ENCODE peak calls at places on chromosomes 5 and 9, in nine cellular contexts. One of them, this sample, is unnamed.

GRCh38 chr9:20178679-20179078 is 389.8 kb upstream of the SLC24A2 start:
- DNase-seq in type B pancreatic cell: no peak
- DNase-seq in hypothalamus: no peak
- DNase-seq in stimulated activated naive CD4-positive, alpha-beta T cell: no peak
- DNase-seq in GM03348: no peak
- DNase-seq in activated T-cell treated with anti-CD3 and anti-CD28 coated beads, Interleukin-2, amount 50 U/mL, for 72 hours: no peak
- DNase-seq in nephron progenitor cell: no peak
- DNase-seq in HTR-8/SVneo: no peak
- DNase-seq in AG08395: no peak
- DNase-seq in this sample: no peak

GRCh38 chr9:1869843-1870242 is 145.3 kb upstream of the SMARCA2 start:
- DNase-seq in hypothalamus: no peak
- DNase-seq in stimulated activated naive CD4-positive, alpha-beta T cell: no peak
- DNase-seq in nephron progenitor cell: peak; percentile 39
- DNase-seq in activated T-cell treated with anti-CD3 and anti-CD28 coated beads, Interleukin-2, amount 50 U/mL, for 72 hours: peak; percentile 58
- DNase-seq in GM03348: peak; percentile 16
- DNase-seq in HTR-8/SVneo: no peak
- DNase-seq in type B pancreatic cell: no peak
- DNase-seq in AG08395: no peak
- DNase-seq in this sample: no peak

GRCh38 chr5:180289433-180289832 is 2.5 kb downstream of the MAPK9 start:
- DNase-seq in hypothalamus: no peak
- DNase-seq in nephron progenitor cell: no peak
- DNase-seq in GM03348: no peak
- DNase-seq in AG08395: no peak
- DNase-seq in activated T-cell treated with anti-CD3 and anti-CD28 coated beads, Interleukin-2, amount 50 U/mL, for 72 hours: no peak
- DNase-seq in type B pancreatic cell: no peak
- DNase-seq in stimulated activated naive CD4-positive, alpha-beta T cell: no peak
- DNase-seq in HTR-8/SVneo: no peak
- DNase-seq in this sample: peak; percentile 7

GRCh38 chr9:35520404-35520790 is 30.5 kb downstream of the RUSC2 start:
- DNase-seq in nephron progenitor cell: no peak
- DNase-seq in hypothalamus: no peak
- DNase-seq in AG08395: no peak
- DNase-seq in GM03348: no peak
- DNase-seq in HTR-8/SVneo: no peak
- DNase-seq in stimulated activated naive CD4-positive, alpha-beta T cell: no peak
- DNase-seq in activated T-cell treated with anti-CD3 and anti-CD28 coated beads, Interleukin-2, amount 50 U/mL, for 72 hours: no peak
- DNase-seq in type B pancreatic cell: no peak
- DNase-seq in this sample: no peak

GRCh38 chr9:38036359-38037084 is 32.5 kb downstream of the SHB start:
- DNase-seq in hypothalamus: no peak
- DNase-seq in GM03348: peak; percentile 81
- DNase-seq in activated T-cell treated with anti-CD3 and anti-CD28 coated beads, Interleukin-2, amount 50 U/mL, for 72 hours: no peak
- DNase-seq in nephron progenitor cell: no peak
- DNase-seq in stimulated activated naive CD4-positive, alpha-beta T cell: no peak
- DNase-seq in type B pancreatic cell: no peak
- DNase-seq in AG08395: peak; percentile 78
- DNase-seq in HTR-8/SVneo: no peak
- DNase-seq in this sample: no peak

GRCh38 chr9:21919377-21920362 is 74.5 kb downstream of the CDKN2A start:
- DNase-seq in hypothalamus: no peak
- DNase-seq in GM03348: peak; percentile 21
- DNase-seq in HTR-8/SVneo: peak; percentile 48
- DNase-seq in stimulated activated naive CD4-positive, alpha-beta T cell: peak; percentile 53
- DNase-seq in nephron progenitor cell: no peak
- DNase-seq in activated T-cell treated with anti-CD3 and anti-CD28 coated beads, Interleukin-2, amount 50 U/mL, for 72 hours: peak; percentile 42
- DNase-seq in type B pancreatic cell: no peak
- DNase-seq in AG08395: peak; percentile 4
- DNase-seq in this sample: no peak

GRCh38 chr9:128523199-128523925 is 18.8 kb downstream of the GLE1 start:
- DNase-seq in activated T-cell treated with anti-CD3 and anti-CD28 coated beads, Interleukin-2, amount 50 U/mL, for 72 hours: no peak
- DNase-seq in stimulated activated naive CD4-positive, alpha-beta T cell: no peak
- DNase-seq in AG08395: peak; percentile 31
- DNase-seq in type B pancreatic cell: no peak
- DNase-seq in HTR-8/SVneo: no peak
- DNase-seq in hypothalamus: no peak
- DNase-seq in nephron progenitor cell: peak; percentile 16
- DNase-seq in GM03348: peak; percentile 25
- DNase-seq in this sample: peak; percentile 36

GRCh38 chr9:93123561-93124283 is 10.3 kb downstream of the NINJ1 start:
- DNase-seq in hypothalamus: no peak
- DNase-seq in GM03348: no peak
- DNase-seq in activated T-cell treated with anti-CD3 and anti-CD28 coated beads, Interleukin-2, amount 50 U/mL, for 72 hours: no peak
- DNase-seq in AG08395: no peak
- DNase-seq in type B pancreatic cell: no peak
- DNase-seq in HTR-8/SVneo: no peak
- DNase-seq in nephron progenitor cell: no peak
- DNase-seq in stimulated activated naive CD4-positive, alpha-beta T cell: no peak
- DNase-seq in this sample: no peak

GRCh38 chr9:124505901-124506346 is 1.3 kb downstream of the NR5A1 start:
- DNase-seq in stimulated activated naive CD4-positive, alpha-beta T cell: no peak
- DNase-seq in nephron progenitor cell: no peak
- DNase-seq in AG08395: no peak
- DNase-seq in GM03348: no peak
- DNase-seq in type B pancreatic cell: no peak
- DNase-seq in HTR-8/SVneo: no peak
- DNase-seq in activated T-cell treated with anti-CD3 and anti-CD28 coated beads, Interleukin-2, amount 50 U/mL, for 72 hours: no peak
- DNase-seq in hypothalamus: no peak
- DNase-seq in this sample: no peak

GRCh38 chr5:38807570-38808461 is 38.0 kb upstream of the OSMR start:
- DNase-seq in stimulated activated naive CD4-positive, alpha-beta T cell: no peak
- DNase-seq in nephron progenitor cell: no peak
- DNase-seq in AG08395: no peak
- DNase-seq in hypothalamus: no peak
- DNase-seq in type B pancreatic cell: no peak
- DNase-seq in GM03348: peak; percentile 62
- DNase-seq in activated T-cell treated with anti-CD3 and anti-CD28 coated beads, Interleukin-2, amount 50 U/mL, for 72 hours: no peak
- DNase-seq in HTR-8/SVneo: peak; percentile 86
- DNase-seq in this sample: no peak

GRCh38 chr9:37309136-37309535 is 113.4 kb upstream of the GRHPR start:
- DNase-seq in HTR-8/SVneo: peak; percentile 12
- DNase-seq in activated T-cell treated with anti-CD3 and anti-CD28 coated beads, Interleukin-2, amount 50 U/mL, for 72 hours: no peak
- DNase-seq in type B pancreatic cell: no peak
- DNase-seq in nephron progenitor cell: no peak
- DNase-seq in GM03348: no peak
- DNase-seq in hypothalamus: no peak
- DNase-seq in stimulated activated naive CD4-positive, alpha-beta T cell: no peak
- DNase-seq in AG08395: no peak
- DNase-seq in this sample: peak; percentile 16

GRCh38 chr5:66307647-66308257 is 163.7 kb downstream of the SREK1 start:
- DNase-seq in hypothalamus: no peak
- DNase-seq in nephron progenitor cell: peak; percentile 28
- DNase-seq in type B pancreatic cell: no peak
- DNase-seq in activated T-cell treated with anti-CD3 and anti-CD28 coated beads, Interleukin-2, amount 50 U/mL, for 72 hours: peak; percentile 21
- DNase-seq in HTR-8/SVneo: peak; percentile 58
- DNase-seq in stimulated activated naive CD4-positive, alpha-beta T cell: peak; percentile 19
- DNase-seq in AG08395: peak; percentile 67
- DNase-seq in GM03348: peak; percentile 72
- DNase-seq in this sample: peak; percentile 75

GRCh38 chr5:149224282-149224681 is 47.4 kb upstream of the AFAP1L1 start:
- DNase-seq in nephron progenitor cell: no peak
- DNase-seq in hypothalamus: no peak
- DNase-seq in stimulated activated naive CD4-positive, alpha-beta T cell: no peak
- DNase-seq in type B pancreatic cell: no peak
- DNase-seq in GM03348: no peak
- DNase-seq in activated T-cell treated with anti-CD3 and anti-CD28 coated beads, Interleukin-2, amount 50 U/mL, for 72 hours: no peak
- DNase-seq in AG08395: no peak
- DNase-seq in HTR-8/SVneo: no peak
- DNase-seq in this sample: no peak

GRCh38 chr5:69129413-69129812 is 35.6 kb downstream of the SLC30A5 start:
- DNase-seq in AG08395: peak; percentile 53
- DNase-seq in GM03348: peak; percentile 57
- DNase-seq in hypothalamus: no peak
- DNase-seq in nephron progenitor cell: no peak
- DNase-seq in stimulated activated naive CD4-positive, alpha-beta T cell: no peak
- DNase-seq in HTR-8/SVneo: no peak
- DNase-seq in type B pancreatic cell: no peak
- DNase-seq in activated T-cell treated with anti-CD3 and anti-CD28 coated beads, Interleukin-2, amount 50 U/mL, for 72 hours: no peak
- DNase-seq in this sample: no peak

GRCh38 chr5:138737494-138738265 is 15.5 kb upstream of the CTNNA1 start:
- DNase-seq in activated T-cell treated with anti-CD3 and anti-CD28 coated beads, Interleukin-2, amount 50 U/mL, for 72 hours: no peak
- DNase-seq in stimulated activated naive CD4-positive, alpha-beta T cell: no peak
- DNase-seq in HTR-8/SVneo: no peak
- DNase-seq in AG08395: no peak
- DNase-seq in type B pancreatic cell: no peak
- DNase-seq in hypothalamus: no peak
- DNase-seq in nephron progenitor cell: no peak
- DNase-seq in GM03348: no peak
- DNase-seq in this sample: no peak

GRCh38 chr5:40074801-40075200 is 604.9 kb upstream of the PTGER4 start:
- DNase-seq in nephron progenitor cell: no peak
- DNase-seq in type B pancreatic cell: no peak
- DNase-seq in AG08395: no peak
- DNase-seq in stimulated activated naive CD4-positive, alpha-beta T cell: no peak
- DNase-seq in hypothalamus: no peak
- DNase-seq in HTR-8/SVneo: no peak
- DNase-seq in GM03348: no peak
- DNase-seq in activated T-cell treated with anti-CD3 and anti-CD28 coated beads, Interleukin-2, amount 50 U/mL, for 72 hours: no peak
- DNase-seq in this sample: no peak

GRCh38 chr5:17127743-17128231 is 89.6 kb upstream of the BASP1 start:
- DNase-seq in activated T-cell treated with anti-CD3 and anti-CD28 coated beads, Interleukin-2, amount 50 U/mL, for 72 hours: no peak
- DNase-seq in GM03348: peak; percentile 85
- DNase-seq in HTR-8/SVneo: peak; percentile 81
- DNase-seq in AG08395: peak; percentile 88
- DNase-seq in stimulated activated naive CD4-positive, alpha-beta T cell: no peak
- DNase-seq in hypothalamus: no peak
- DNase-seq in nephron progenitor cell: no peak
- DNase-seq in type B pancreatic cell: no peak
- DNase-seq in this sample: no peak

GRCh38 chr5:180170111-180170809 is 38.8 kb downstream of the RASGEF1C start:
- DNase-seq in hypothalamus: no peak
- DNase-seq in type B pancreatic cell: no peak
- DNase-seq in activated T-cell treated with anti-CD3 and anti-CD28 coated beads, Interleukin-2, amount 50 U/mL, for 72 hours: no peak
- DNase-seq in AG08395: no peak
- DNase-seq in HTR-8/SVneo: no peak
- DNase-seq in nephron progenitor cell: peak; percentile 49
- DNase-seq in GM03348: no peak
- DNase-seq in stimulated activated naive CD4-positive, alpha-beta T cell: no peak
- DNase-seq in this sample: no peak

GRCh38 chr9:91223000-91223399 is 138.7 kb downstream of the AUH start:
- DNase-seq in nephron progenitor cell: no peak
- DNase-seq in hypothalamus: no peak
- DNase-seq in stimulated activated naive CD4-positive, alpha-beta T cell: no peak
- DNase-seq in activated T-cell treated with anti-CD3 and anti-CD28 coated beads, Interleukin-2, amount 50 U/mL, for 72 hours: peak; percentile 36
- DNase-seq in GM03348: no peak
- DNase-seq in type B pancreatic cell: no peak
- DNase-seq in AG08395: no peak
- DNase-seq in HTR-8/SVneo: no peak
- DNase-seq in this sample: no peak

GRCh38 chr9:36867672-36868471 is 166.2 kb downstream of the PAX5 start:
- DNase-seq in type B pancreatic cell: no peak
- DNase-seq in HTR-8/SVneo: no peak
- DNase-seq in stimulated activated naive CD4-positive, alpha-beta T cell: no peak
- DNase-seq in hypothalamus: no peak
- DNase-seq in GM03348: no peak
- DNase-seq in nephron progenitor cell: no peak
- DNase-seq in activated T-cell treated with anti-CD3 and anti-CD28 coated beads, Interleukin-2, amount 50 U/mL, for 72 hours: no peak
- DNase-seq in AG08395: no peak
- DNase-seq in this sample: peak; percentile 70

GRCh38 chr9:463455-464125 is 248.9 kb downstream of the DOCK8 start:
- DNase-seq in nephron progenitor cell: no peak
- DNase-seq in GM03348: no peak
- DNase-seq in stimulated activated naive CD4-positive, alpha-beta T cell: no peak
- DNase-seq in activated T-cell treated with anti-CD3 and anti-CD28 coated beads, Interleukin-2, amount 50 U/mL, for 72 hours: no peak
- DNase-seq in hypothalamus: no peak
- DNase-seq in type B pancreatic cell: no peak
- DNase-seq in HTR-8/SVneo: no peak
- DNase-seq in AG08395: no peak
- DNase-seq in this sample: no peak

GRCh38 chr5:110851357-110851756 is 112.5 kb downstream of the SLC25A46 start:
- DNase-seq in GM03348: no peak
- DNase-seq in type B pancreatic cell: no peak
- DNase-seq in HTR-8/SVneo: no peak
- DNase-seq in stimulated activated naive CD4-positive, alpha-beta T cell: no peak
- DNase-seq in hypothalamus: no peak
- DNase-seq in nephron progenitor cell: no peak
- DNase-seq in AG08395: no peak
- DNase-seq in activated T-cell treated with anti-CD3 and anti-CD28 coated beads, Interleukin-2, amount 50 U/mL, for 72 hours: no peak
- DNase-seq in this sample: no peak

This sample was measured in COR-L47.